ENCODE peak calls at places on chromosome 13, in eight cellular contexts. G is brain microvascular endothelial cell; H is stimulated activated CD4-positive, alpha-beta T cell treated with anti-CD3 and anti-CD28 coated beads, Interleukin-12 subunit alpha, Interleukin-12 subunit beta, amount 100 ng/mL, for 48 hours; I is retina; U is foreskin fibroblast; X is T-helper 9 cell; E is NCI-H1694 treated with DMSO at 0.1 percent for 48 hours; L is frontal cortex. B is an unnamed sample.

GRCh38 chr13:24396821-24397220 is 87.4 kb downstream of the C1QTNF9 start:
- DNase-seq in X (no peak), U (no peak), L (no peak), E (no peak), I (no peak), G (no peak), H (no peak), B (no peak)

GRCh38 chr13:57128909-57129308 is 11.8 kb upstream of the PRR20A start:
- DNase-seq in L (no peak), U (no peak), E (no peak), H (no peak), I (no peak), G (no peak), X (no peak), B (no peak)

GRCh38 chr13:44848956-44849748 is 140.1 kb downstream of the NUFIP1 start:
- DNase-seq in X (no peak), L (no peak), U (peak), H (no peak), E (no peak), I (peak), G (no peak), B (no peak)

GRCh38 chr13:51902776-51903175 is 41.0 kb downstream of the CCDC70 start:
- DNase-seq in H (no peak), G (no peak), I (no peak), L (no peak), X (no peak), E (no peak), U (no peak), B (no peak)

GRCh38 chr13:112260108-112261055 is 115.8 kb upstream of the SPACA7 start:
- DNase-seq in X (no peak), U (no peak), H (no peak), I (no peak), L (no peak), E (no peak), G (no peak), B (no peak)

GRCh38 chr13:29594710-29595379 is 643 bp downstream of the SLC7A1 start:
- DNase-seq in I (peak), G (peak), X (peak), L (peak), H (peak), E (no peak), U (peak), B (peak)

GRCh38 chr13:69485991-69486592 is 621.5 kb upstream of the ATXN8OS start:
- DNase-seq in G (no peak), E (no peak), I (no peak), X (no peak), H (no peak), L (no peak), U (peak), B (no peak)

GRCh38 chr13:101231751-101232428 is 184.4 kb downstream of the NALCN start:
- DNase-seq in L (no peak), U (peak), E (no peak), H (no peak), G (peak), I (no peak), X (no peak), B (no peak)

GRCh38 chr13:88257706-88258105 is 586.5 kb downstream of the SLITRK5 start:
- DNase-seq in L (no peak), X (no peak), H (no peak), U (no peak), I (no peak), E (no peak), G (no peak), B (no peak)

GRCh38 chr13:59391696-59392095 is 772.0 kb downstream of the DIAPH3 start:
- DNase-seq in X (peak), E (peak), H (peak), L (no peak), U (peak), G (peak), I (peak), B (peak)

GRCh38 chr13:25473864-25474263 is 102.1 kb downstream of the ATP8A2 start:
- DNase-seq in G (no peak), X (no peak), U (peak), I (no peak), E (no peak), L (no peak), H (no peak), B (no peak)

GRCh38 chr13:94079876-94080275 is 399.6 kb downstream of the DCT start:
- DNase-seq in H (no peak), L (no peak), G (no peak), I (no peak), U (peak), X (no peak), E (no peak), B (no peak)

GRCh38 chr13:27942972-27943371 is 23.2 kb downstream of the PDX1 start:
- DNase-seq in G (no peak), E (no peak), I (no peak), L (no peak), X (no peak), H (no peak), U (no peak), B (no peak)

GRCh38 chr13:55566779-55567178 is 1573.9 kb upstream of the PRR20A start:
- DNase-seq in I (no peak), U (no peak), G (no peak), L (no peak), H (no peak), E (no peak), X (no peak), B (no peak)

GRCh38 chr13:110498765-110499164 is 62.8 kb downstream of the RAB20 start:
- DNase-seq in E (no peak), H (no peak), I (no peak), U (no peak), X (no peak), L (no peak), G (no peak), B (no peak)

GRCh38 chr13:61684976-61685682 is 269.5 kb upstream of the PCDH20 start:
- DNase-seq in H (no peak), E (no peak), G (no peak), U (no peak), L (no peak), I (no peak), X (no peak), B (no peak)

GRCh38 chr13:44879452-44880058 is 109.7 kb downstream of the NUFIP1 start:
- DNase-seq in G (peak), L (no peak), I (no peak), X (no peak), E (no peak), H (no peak), U (peak), B (no peak)

GRCh38 chr13:61123533-61124269 is 291.9 kb downstream of the PCDH20 start:
- DNase-seq in G (no peak), I (peak), E (no peak), U (no peak), L (no peak), X (no peak), H (no peak), B (no peak)

GRCh38 chr13:112722433-112723250 is 32.8 kb downstream of the ATP11A start:
- DNase-seq in U (peak), E (no peak), L (no peak), H (no peak), X (no peak), G (peak), I (no peak), B (no peak)